ENCODE peak calls at places on chromosomes 13 and 19, in five cellular contexts. E, J, X, M and V are unnamed samples.

GRCh38 chr13:33441015-33441414 is 155.5 kb upstream of the STARD13 start:
- DNase-seq in E (no peak), J (peak), X (no peak), M (no peak), V (no peak)

GRCh38 chr13:46211521-46212351 is at the start of gene LRRC63:
- DNase-seq in E (no peak), J (peak), X (peak), M (peak), V (peak)

GRCh38 chr19:45358213-45358792 is 12.1 kb downstream of the ERCC2 start:
- DNase-seq in E (no peak), J (no peak), X (no peak), M (no peak), V (no peak)

GRCh38 chr19:40705362-40705651 is 11.4 kb downstream of the COQ8B start:
- DNase-seq in E (no peak), J (no peak), X (no peak), M (no peak), V (no peak)

GRCh38 chr13:77417897-77418296 is 91.0 kb upstream of the MYCBP2 start:
- DNase-seq in E (no peak), J (no peak), X (no peak), M (no peak), V (no peak)

GRCh38 chr13:100323937-100324336 is 235.0 kb downstream of the PCCA start:
- DNase-seq in E (no peak), J (no peak), X (no peak), M (no peak), V (no peak)

GRCh38 chr13:26971990-26972888 is 199.4 kb downstream of the USP12 start:
- DNase-seq in E (no peak), J (peak), X (peak), M (peak), V (no peak)

GRCh38 chr19:4971424-4971793 is 2.5 kb downstream of the KDM4B start:
- DNase-seq in E (no peak), J (peak), X (no peak), M (no peak), V (no peak)

GRCh38 chr13:108859202-108860012 is 230.0 kb downstream of the MYO16 start:
- DNase-seq in E (peak), J (no peak), X (no peak), M (no peak), V (no peak)